ENCODE peak calls at places on chromosomes 3 and 15, in six cellular contexts. One of them, this sample, is unnamed.

GRCh38 chr3:38476157-38476756 is 19.9 kb upstream of the EXOG start:
- DNase-seq in GM23338: no peak
- DNase-seq in MM.1S: no peak
- DNase-seq in HCT116: no peak
- DNase-seq in GM23248: no peak
- DNase-seq in hepatocyte: no peak
- DNase-seq in this sample: no peak

GRCh38 chr15:41494922-41495735 is 1.5 kb downstream of the ITPKA start:
- DNase-seq in GM23338: peak; percentile 74
- DNase-seq in MM.1S: no peak
- DNase-seq in HCT116: no peak
- DNase-seq in GM23248: no peak
- DNase-seq in hepatocyte: peak; percentile 60
- DNase-seq in this sample: peak; percentile 34

GRCh38 chr3:156148946-156149348 is 28.6 kb downstream of the KCNAB1 start:
- DNase-seq in GM23338: no peak
- DNase-seq in MM.1S: no peak
- DNase-seq in HCT116: no peak
- DNase-seq in GM23248: no peak
- DNase-seq in hepatocyte: no peak
- DNase-seq in this sample: no peak

GRCh38 chr3:174938102-174938501 is 79.0 kb downstream of the NAALADL2 start:
- DNase-seq in GM23338: no peak
- DNase-seq in MM.1S: no peak
- DNase-seq in HCT116: no peak
- DNase-seq in GM23248: no peak
- DNase-seq in hepatocyte: no peak
- DNase-seq in this sample: no peak

GRCh38 chr3:86948840-86949239 is 42.1 kb downstream of the VGLL3 start:
- DNase-seq in GM23338: no peak
- DNase-seq in MM.1S: no peak
- DNase-seq in HCT116: no peak
- DNase-seq in GM23248: peak; percentile 89
- DNase-seq in hepatocyte: no peak
- DNase-seq in this sample: no peak

GRCh38 chr3:38555926-38556325 is 59.8 kb downstream of the EXOG start:
- DNase-seq in GM23338: no peak
- DNase-seq in MM.1S: no peak
- DNase-seq in HCT116: no peak
- DNase-seq in GM23248: no peak
- DNase-seq in hepatocyte: no peak
- DNase-seq in this sample: no peak

GRCh38 chr15:62977952-62978811 is 64.4 kb upstream of the TPM1 start:
- DNase-seq in GM23338: no peak
- DNase-seq in MM.1S: no peak
- DNase-seq in HCT116: no peak
- DNase-seq in GM23248: peak; percentile 93
- DNase-seq in hepatocyte: no peak
- DNase-seq in this sample: no peak

GRCh38 chr3:160401301-160402095 is 2.0 kb downstream of the SMC4 start:
- DNase-seq in GM23338: no peak
- DNase-seq in MM.1S: peak; percentile 71
- DNase-seq in HCT116: no peak
- DNase-seq in GM23248: peak; percentile 74
- DNase-seq in hepatocyte: peak; percentile 56
- DNase-seq in this sample: peak; percentile 39

GRCh38 chr3:33074217-33075067 is 22.5 kb downstream of the GLB1 start:
- DNase-seq in GM23338: peak; percentile 93
- DNase-seq in MM.1S: peak; percentile 66
- DNase-seq in HCT116: peak; percentile 48
- DNase-seq in GM23248: peak; percentile 81
- DNase-seq in hepatocyte: peak; percentile 83
- DNase-seq in this sample: peak; percentile 80

GRCh38 chr3:127131625-127132170 is 61.2 kb upstream of the PRR23E start:
- DNase-seq in GM23338: no peak
- DNase-seq in MM.1S: no peak
- DNase-seq in HCT116: no peak
- DNase-seq in GM23248: no peak
- DNase-seq in hepatocyte: no peak
- DNase-seq in this sample: no peak

GRCh38 chr3:48655586-48655985 is 7.1 kb downstream of the CELSR3 start:
- DNase-seq in GM23338: no peak
- DNase-seq in MM.1S: no peak
- DNase-seq in HCT116: no peak
- DNase-seq in GM23248: peak; percentile 18
- DNase-seq in hepatocyte: no peak
- DNase-seq in this sample: peak; percentile 33

GRCh38 chr3:40753371-40753770 is 228.6 kb downstream of the ZNF621 start:
- DNase-seq in GM23338: no peak
- DNase-seq in MM.1S: no peak
- DNase-seq in HCT116: no peak
- DNase-seq in GM23248: no peak
- DNase-seq in hepatocyte: no peak
- DNase-seq in this sample: no peak

GRCh38 chr3:40752492-40752891 is 227.7 kb downstream of the ZNF621 start:
- DNase-seq in GM23338: no peak
- DNase-seq in MM.1S: no peak
- DNase-seq in HCT116: no peak
- DNase-seq in GM23248: no peak
- DNase-seq in hepatocyte: no peak
- DNase-seq in this sample: no peak

GRCh38 chr3:40756500-40756899 is 231.7 kb downstream of the ZNF621 start:
- DNase-seq in GM23338: no peak
- DNase-seq in MM.1S: no peak
- DNase-seq in HCT116: no peak
- DNase-seq in GM23248: no peak
- DNase-seq in hepatocyte: no peak
- DNase-seq in this sample: no peak

GRCh38 chr3:40753956-40754355 is 229.2 kb downstream of the ZNF621 start:
- DNase-seq in GM23338: no peak
- DNase-seq in MM.1S: no peak
- DNase-seq in HCT116: no peak
- DNase-seq in GM23248: no peak
- DNase-seq in hepatocyte: no peak
- DNase-seq in this sample: no peak

GRCh38 chr3:40754966-40755365 is 230.2 kb downstream of the ZNF621 start:
- DNase-seq in GM23338: no peak
- DNase-seq in MM.1S: no peak
- DNase-seq in HCT116: no peak
- DNase-seq in GM23248: no peak
- DNase-seq in hepatocyte: no peak
- DNase-seq in this sample: no peak
- H3K9me2 ChIP-seq in GM23338: peaks cover 10% of the 10 kb centered on the region
- H3K9me2 ChIP-seq in MM.1S: no peaks in the 10 kb centered on the region
- H3K9me2 ChIP-seq in HCT116: no peaks in the 10 kb centered on the region
- H3K9me2 ChIP-seq in GM23248: no peaks in the 10 kb centered on the region
- H3K9me2 ChIP-seq in hepatocyte: no peaks in the 10 kb centered on the region
- H3K9me2 ChIP-seq in this sample: no peaks in the 10 kb centered on the region

DNA sequence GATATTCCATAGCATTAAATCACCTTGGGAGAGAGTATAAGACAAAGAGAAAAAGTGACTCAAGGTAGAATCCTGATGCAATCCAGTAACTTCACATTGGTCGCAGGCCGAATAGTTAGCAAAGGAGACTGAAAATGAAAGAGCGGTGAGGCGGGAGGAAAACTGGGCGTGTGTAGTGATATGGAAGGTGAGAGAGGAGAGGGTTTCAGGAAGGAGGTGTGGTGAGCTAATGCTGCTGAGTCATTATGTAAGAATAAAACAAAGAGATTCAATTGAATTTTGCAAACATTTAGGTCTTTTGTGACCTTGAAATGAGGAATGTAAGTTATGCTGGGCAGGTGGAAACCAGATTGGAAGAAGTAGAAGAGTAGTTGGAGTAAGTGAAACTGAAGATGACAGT is 235.3 kb downstream of the C3orf38 start:
- DNase-seq in GM23338: peak; percentile 21
- DNase-seq in MM.1S: peak; percentile 27
- DNase-seq in HCT116: no peak
- DNase-seq in GM23248: no peak
- DNase-seq in hepatocyte: no peak
- DNase-seq in this sample: no peak
- H3K4me2 ChIP-seq in GM23338: no peak overlapping the region
- H3K4me2 ChIP-seq in MM.1S: peak overlapping the region; percentile 6
- H3K4me2 ChIP-seq in HCT116: no peak overlapping the region
- H3K4me2 ChIP-seq in GM23248: no peak overlapping the region
- H3K4me2 ChIP-seq in hepatocyte: no peak overlapping the region
- H3K4me2 ChIP-seq in this sample: no peak overlapping the region

GRCh38 chr3:124619887-124620599 is 110.2 kb upstream of the UMPS start:
- DNase-seq in GM23338: no peak
- DNase-seq in MM.1S: peak; percentile 70
- DNase-seq in HCT116: no peak
- DNase-seq in GM23248: no peak
- DNase-seq in hepatocyte: no peak
- DNase-seq in this sample: no peak
- H3K9me2 ChIP-seq in GM23338: no peaks in the 10 kb centered on the region
- H3K9me2 ChIP-seq in MM.1S: no peaks in the 10 kb centered on the region
- H3K9me2 ChIP-seq in HCT116: no peaks in the 10 kb centered on the region
- H3K9me2 ChIP-seq in GM23248: no peaks in the 10 kb centered on the region
- H3K9me2 ChIP-seq in hepatocyte: no peaks in the 10 kb centered on the region
- H3K9me2 ChIP-seq in this sample: no peaks in the 10 kb centered on the region

GRCh38 chr3:43686700-43687498 is 3.8 kb upstream of the ABHD5 start:
- DNase-seq in GM23338: no peak
- DNase-seq in MM.1S: no peak
- DNase-seq in HCT116: no peak
- DNase-seq in GM23248: no peak
- DNase-seq in hepatocyte: no peak
- DNase-seq in this sample: no peak
- H3K4me2 ChIP-seq in GM23338: no peak overlapping the region
- H3K4me2 ChIP-seq in MM.1S: no peak overlapping the region
- H3K4me2 ChIP-seq in HCT116: no peak overlapping the region
- H3K4me2 ChIP-seq in GM23248: no peak overlapping the region
- H3K4me2 ChIP-seq in hepatocyte: no peak overlapping the region
- H3K4me2 ChIP-seq in this sample: no peak overlapping the region